ENCODE peak calls at places on chromosome 20, in eight cellular contexts. One of them, this sample, is unnamed.

GRCh38 chr20:61932199-61932592 is 133.5 kb downstream of the TAF4 start:
- DNase-seq in sigmoid colon: peak
- DNase-seq in fibroblast of the aortic adventitia: no peak
- DNase-seq in cardiac fibroblast: no peak
- DNase-seq in Panc1: no peak
- DNase-seq in NB4: no peak
- DNase-seq in transverse colon: no peak
- DNase-seq in Peyer's patch: no peak
- DNase-seq in this sample: no peak

GRCh38 chr20:56504373-56505005 is 20.1 kb upstream of the FAM209A start:
- DNase-seq in transverse colon: no peak
- DNase-seq in fibroblast of the aortic adventitia: no peak
- DNase-seq in NB4: peak
- DNase-seq in Panc1: peak
- DNase-seq in Peyer's patch: no peak
- DNase-seq in cardiac fibroblast: no peak
- DNase-seq in sigmoid colon: no peak
- DNase-seq in this sample: peak

GRCh38 chr20:48682529-48683385 is 145.0 kb downstream of the PREX1 start:
- DNase-seq in sigmoid colon: peak
- DNase-seq in fibroblast of the aortic adventitia: peak
- DNase-seq in transverse colon: peak
- DNase-seq in Peyer's patch: peak
- DNase-seq in cardiac fibroblast: peak
- DNase-seq in Panc1: no peak
- DNase-seq in NB4: no peak
- DNase-seq in this sample: peak

GRCh38 chr20:13392391-13392790 is 171.3 kb downstream of the ISM1 start:
- DNase-seq in Peyer's patch: no peak
- DNase-seq in cardiac fibroblast: no peak
- DNase-seq in sigmoid colon: no peak
- DNase-seq in NB4: no peak
- DNase-seq in fibroblast of the aortic adventitia: no peak
- DNase-seq in Panc1: no peak
- DNase-seq in transverse colon: no peak
- DNase-seq in this sample: no peak

GRCh38 chr20:251352-251751 is 6.2 kb upstream of the DEFB132 start:
- DNase-seq in Panc1: no peak
- DNase-seq in cardiac fibroblast: no peak
- DNase-seq in Peyer's patch: no peak
- DNase-seq in sigmoid colon: no peak
- DNase-seq in transverse colon: no peak
- DNase-seq in fibroblast of the aortic adventitia: no peak
- DNase-seq in NB4: peak
- DNase-seq in this sample: no peak

GRCh38 chr20:12112665-12113064 is 195.0 kb downstream of the BTBD3 start:
- DNase-seq in Panc1: no peak
- DNase-seq in Peyer's patch: no peak
- DNase-seq in cardiac fibroblast: no peak
- DNase-seq in transverse colon: no peak
- DNase-seq in fibroblast of the aortic adventitia: no peak
- DNase-seq in NB4: no peak
- DNase-seq in sigmoid colon: no peak
- DNase-seq in this sample: no peak

GRCh38 chr20:60048634-60049578 is 90.7 kb downstream of the CDH26 start:
- DNase-seq in fibroblast of the aortic adventitia: no peak
- DNase-seq in transverse colon: no peak
- DNase-seq in sigmoid colon: no peak
- DNase-seq in Peyer's patch: no peak
- DNase-seq in NB4: peak
- DNase-seq in cardiac fibroblast: no peak
- DNase-seq in Panc1: no peak
- DNase-seq in this sample: no peak

GRCh38 chr20:13794667-13795066 is 9.8 kb downstream of the NDUFAF5 start:
- DNase-seq in sigmoid colon: no peak
- DNase-seq in Panc1: no peak
- DNase-seq in transverse colon: no peak
- DNase-seq in cardiac fibroblast: no peak
- DNase-seq in Peyer's patch: no peak
- DNase-seq in NB4: no peak
- DNase-seq in fibroblast of the aortic adventitia: no peak
- DNase-seq in this sample: no peak

GRCh38 chr20:33948480-33948879 is 45.2 kb upstream of the RALY start:
- DNase-seq in cardiac fibroblast: no peak
- DNase-seq in NB4: no peak
- DNase-seq in sigmoid colon: no peak
- DNase-seq in Panc1: no peak
- DNase-seq in Peyer's patch: no peak
- DNase-seq in fibroblast of the aortic adventitia: no peak
- DNase-seq in transverse colon: no peak
- DNase-seq in this sample: no peak

GRCh38 chr20:41353530-41353929 is 12.9 kb downstream of the LPIN3 start:
- DNase-seq in Panc1: no peak
- DNase-seq in NB4: no peak
- DNase-seq in transverse colon: no peak
- DNase-seq in cardiac fibroblast: no peak
- DNase-seq in fibroblast of the aortic adventitia: no peak
- DNase-seq in sigmoid colon: no peak
- DNase-seq in Peyer's patch: no peak
- DNase-seq in this sample: no peak

GRCh38 chr20:36800410-36800809 is 26.8 kb upstream of the DSN1 start:
- DNase-seq in fibroblast of the aortic adventitia: no peak
- DNase-seq in Peyer's patch: no peak
- DNase-seq in Panc1: no peak
- DNase-seq in cardiac fibroblast: no peak
- DNase-seq in NB4: no peak
- DNase-seq in transverse colon: no peak
- DNase-seq in sigmoid colon: no peak
- DNase-seq in this sample: no peak

GRCh38 chr20:40160151-40160550 is 528.9 kb downstream of the MAFB start:
- DNase-seq in fibroblast of the aortic adventitia: peak
- DNase-seq in cardiac fibroblast: peak
- DNase-seq in transverse colon: peak
- DNase-seq in Panc1: peak
- DNase-seq in NB4: peak
- DNase-seq in Peyer's patch: peak
- DNase-seq in sigmoid colon: peak
- DNase-seq in this sample: peak

GRCh38 chr20:61535956-61536355 is 283.9 kb downstream of the CDH4 start:
- DNase-seq in Panc1: no peak
- DNase-seq in cardiac fibroblast: no peak
- DNase-seq in sigmoid colon: no peak
- DNase-seq in transverse colon: no peak
- DNase-seq in fibroblast of the aortic adventitia: no peak
- DNase-seq in Peyer's patch: no peak
- DNase-seq in NB4: no peak
- DNase-seq in this sample: no peak

GRCh38 chr20:33561981-33562601 is 72.2 kb downstream of the CBFA2T2 start:
- DNase-seq in fibroblast of the aortic adventitia: peak
- DNase-seq in Peyer's patch: peak
- DNase-seq in cardiac fibroblast: peak
- DNase-seq in NB4: peak
- DNase-seq in sigmoid colon: peak
- DNase-seq in Panc1: peak
- DNase-seq in transverse colon: peak
- DNase-seq in this sample: peak

GRCh38 chr20:3340443-3340842 is 67.0 kb downstream of the DNAAF9 start:
- DNase-seq in NB4: no peak
- DNase-seq in sigmoid colon: peak
- DNase-seq in transverse colon: peak
- DNase-seq in Peyer's patch: peak
- DNase-seq in Panc1: no peak
- DNase-seq in fibroblast of the aortic adventitia: no peak
- DNase-seq in cardiac fibroblast: no peak
- DNase-seq in this sample: peak

GRCh38 chr20:39795401-39796272 is 833.5 kb downstream of the DHX35 start:
- DNase-seq in fibroblast of the aortic adventitia: peak
- DNase-seq in cardiac fibroblast: peak
- DNase-seq in sigmoid colon: no peak
- DNase-seq in Panc1: no peak
- DNase-seq in transverse colon: no peak
- DNase-seq in NB4: no peak
- DNase-seq in Peyer's patch: no peak
- DNase-seq in this sample: peak

GRCh38 chr20:22585786-22586493 is 1.6 kb upstream of the FOXA2 start:
- DNase-seq in sigmoid colon: no peak
- DNase-seq in Panc1: no peak
- DNase-seq in transverse colon: no peak
- DNase-seq in NB4: no peak
- DNase-seq in fibroblast of the aortic adventitia: no peak
- DNase-seq in cardiac fibroblast: no peak
- DNase-seq in Peyer's patch: no peak
- DNase-seq in this sample: no peak

GRCh38 chr20:22584630-22584921 is 204 bp upstream of the FOXA2 start:
- DNase-seq in Panc1: no peak
- DNase-seq in transverse colon: peak
- DNase-seq in NB4: no peak
- DNase-seq in cardiac fibroblast: no peak
- DNase-seq in sigmoid colon: no peak
- DNase-seq in fibroblast of the aortic adventitia: no peak
- DNase-seq in Peyer's patch: peak
- DNase-seq in this sample: no peak

GRCh38 chr20:22583773-22584629 is at the start of gene FOXA2:
- DNase-seq in Panc1: no peak
- DNase-seq in Peyer's patch: no peak
- DNase-seq in cardiac fibroblast: no peak
- DNase-seq in sigmoid colon: no peak
- DNase-seq in NB4: no peak
- DNase-seq in transverse colon: peak
- DNase-seq in fibroblast of the aortic adventitia: no peak
- DNase-seq in this sample: no peak

GRCh38 chr20:22584922-22585785 is 782 bp upstream of the FOXA2 start:
- DNase-seq in Panc1: no peak
- DNase-seq in fibroblast of the aortic adventitia: no peak
- DNase-seq in cardiac fibroblast: no peak
- DNase-seq in Peyer's patch: no peak
- DNase-seq in NB4: no peak
- DNase-seq in sigmoid colon: no peak
- DNase-seq in transverse colon: peak
- DNase-seq in this sample: no peak

GRCh38 chr20:22586645-22587310 is 2.4 kb upstream of the FOXA2 start:
- DNase-seq in Peyer's patch: peak
- DNase-seq in fibroblast of the aortic adventitia: peak
- DNase-seq in NB4: peak
- DNase-seq in Panc1: no peak
- DNase-seq in transverse colon: peak
- DNase-seq in cardiac fibroblast: no peak
- DNase-seq in sigmoid colon: no peak
- DNase-seq in this sample: no peak
- TF ChIP-seq CTCF in Peyer's patch: peak
- TF ChIP-seq CTCF in fibroblast of the aortic adventitia: peak
- TF ChIP-seq CTCF in NB4: peak
- TF ChIP-seq CTCF in Panc1: peak
- TF ChIP-seq CTCF in transverse colon: peak
- TF ChIP-seq CTCF in cardiac fibroblast: peak
- TF ChIP-seq CTCF in sigmoid colon: peak
- TF ChIP-seq CTCF in this sample: peak

GRCh38 chr20:63139856-63140255 is 76.1 kb downstream of the YTHDF1 start:
- DNase-seq in fibroblast of the aortic adventitia: no peak
- DNase-seq in Panc1: no peak
- DNase-seq in sigmoid colon: no peak
- DNase-seq in transverse colon: no peak
- DNase-seq in Peyer's patch: no peak
- DNase-seq in NB4: no peak
- DNase-seq in cardiac fibroblast: no peak
- DNase-seq in this sample: no peak
- H3K4me3 ChIP-seq in fibroblast of the aortic adventitia: no peak
- H3K4me3 ChIP-seq in Panc1: no peak
- H3K4me3 ChIP-seq in sigmoid colon: no peak
- H3K4me3 ChIP-seq in transverse colon: no peak
- H3K4me3 ChIP-seq in Peyer's patch: no peak
- H3K4me3 ChIP-seq in NB4: no peak
- H3K4me3 ChIP-seq in cardiac fibroblast: no peak
- H3K4me3 ChIP-seq in this sample: no peak

DNA sequence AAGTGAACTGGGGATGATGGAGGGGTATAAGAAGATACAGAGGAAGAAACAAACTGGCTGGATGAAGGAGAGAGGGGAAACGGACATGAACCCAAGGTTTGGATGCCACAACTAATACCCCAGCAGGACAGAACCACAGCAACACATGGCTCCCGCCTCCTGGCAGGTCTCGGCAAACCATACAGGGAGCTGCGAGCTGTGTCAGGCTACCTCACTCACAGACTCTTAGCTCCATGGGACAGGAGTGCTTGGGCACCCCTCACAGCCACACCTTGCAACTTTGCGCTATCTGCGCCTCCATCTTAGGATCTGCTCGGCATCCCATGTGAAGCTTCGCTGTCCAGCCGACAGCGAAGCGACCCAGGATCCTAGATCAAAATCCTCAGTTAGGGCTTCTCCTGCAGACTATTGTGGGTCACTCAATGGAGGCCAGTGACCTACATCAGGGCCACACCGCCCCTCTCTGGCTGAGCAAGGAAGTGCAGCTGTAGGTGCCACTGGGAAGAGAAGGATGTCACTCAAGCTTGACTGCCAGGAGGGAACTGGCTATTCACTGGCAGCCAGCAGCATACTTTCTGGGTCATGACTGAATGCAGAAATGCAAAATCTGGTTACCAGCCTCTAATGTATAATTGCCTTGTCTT is 174.4 kb upstream of the RIN2 start:
- DNase-seq in sigmoid colon: peak
- DNase-seq in transverse colon: peak
- DNase-seq in Peyer's patch: peak
- DNase-seq in Panc1: peak
- DNase-seq in NB4: peak
- DNase-seq in fibroblast of the aortic adventitia: peak
- DNase-seq in cardiac fibroblast: peak
- DNase-seq in this sample: peak
- TF ChIP-seq CTCF in sigmoid colon: peak
- TF ChIP-seq CTCF in transverse colon: peak
- TF ChIP-seq CTCF in Peyer's patch: peak
- TF ChIP-seq CTCF in Panc1: peak
- TF ChIP-seq CTCF in NB4: peak
- TF ChIP-seq CTCF in fibroblast of the aortic adventitia: peak
- TF ChIP-seq CTCF in cardiac fibroblast: peak
- TF ChIP-seq CTCF in this sample: peak

GRCh38 chr20:49906615-49907154 is 8.6 kb downstream of the SPATA2 start:
- DNase-seq in sigmoid colon: no peak
- DNase-seq in transverse colon: no peak
- DNase-seq in Peyer's patch: no peak
- DNase-seq in fibroblast of the aortic adventitia: no peak
- DNase-seq in NB4: no peak
- DNase-seq in Panc1: no peak
- DNase-seq in cardiac fibroblast: no peak
- DNase-seq in this sample: no peak

GRCh38 chr20:49908258-49908565 is 7.1 kb downstream of the SPATA2 start:
- DNase-seq in fibroblast of the aortic adventitia: no peak
- DNase-seq in sigmoid colon: no peak
- DNase-seq in transverse colon: no peak
- DNase-seq in NB4: no peak
- DNase-seq in cardiac fibroblast: no peak
- DNase-seq in Peyer's patch: no peak
- DNase-seq in Panc1: no peak
- DNase-seq in this sample: no peak

GRCh38 chr20:49910340-49910706 is 5.0 kb downstream of the SPATA2 start:
- DNase-seq in fibroblast of the aortic adventitia: no peak
- DNase-seq in sigmoid colon: no peak
- DNase-seq in Panc1: no peak
- DNase-seq in Peyer's patch: no peak
- DNase-seq in transverse colon: no peak
- DNase-seq in cardiac fibroblast: no peak
- DNase-seq in NB4: no peak
- DNase-seq in this sample: no peak

GRCh38 chr20:49907405-49908257 is 7.7 kb downstream of the SPATA2 start:
- DNase-seq in sigmoid colon: no peak
- DNase-seq in fibroblast of the aortic adventitia: no peak
- DNase-seq in transverse colon: no peak
- DNase-seq in cardiac fibroblast: no peak
- DNase-seq in Peyer's patch: no peak
- DNase-seq in Panc1: no peak
- DNase-seq in NB4: no peak
- DNase-seq in this sample: no peak

GRCh38 chr20:49909499-49910339 is 5.6 kb downstream of the SPATA2 start:
- DNase-seq in Peyer's patch: peak
- DNase-seq in sigmoid colon: no peak
- DNase-seq in transverse colon: peak
- DNase-seq in fibroblast of the aortic adventitia: no peak
- DNase-seq in cardiac fibroblast: no peak
- DNase-seq in Panc1: no peak
- DNase-seq in NB4: peak
- DNase-seq in this sample: no peak
- H3K4me3 ChIP-seq in Peyer's patch: peak
- H3K4me3 ChIP-seq in sigmoid colon: no peak
- H3K4me3 ChIP-seq in transverse colon: no peak
- H3K4me3 ChIP-seq in fibroblast of the aortic adventitia: no peak
- H3K4me3 ChIP-seq in cardiac fibroblast: no peak
- H3K4me3 ChIP-seq in Panc1: no peak
- H3K4me3 ChIP-seq in NB4: peak
- H3K4me3 ChIP-seq in this sample: no peak

This sample was measured in fibroblast of mammary gland.